ENCODE peak calls at places on chromosomes 16 and 17, in five cellular contexts. T is lung; U is stimulated activated CD8-positive, alpha-beta memory T cell treated with anti-CD3 and anti-CD28 coated beads, Interleukin-4, amount 100 ng/mL, for 1 hour; H is NCI-H2029; M is stimulated activated CD4-positive, alpha-beta T cell treated with anti-CD3 and anti-CD28 coated beads, Interleukin-2, amount 100 ng/mL, for 48 hours. E is an unnamed sample.

GRCh38 chr16:4344659-4345438 is 6.3 kb downstream of the PAM16 start:
- DNase-seq in T (no peak), U (no peak), H (peak; percentile 80), M (no peak), E (no peak)

GRCh38 chr16:49513040-49513439 is 139.4 kb downstream of the C16orf78 start:
- DNase-seq in T (no peak), U (no peak), H (no peak), M (no peak), E (peak; percentile 23)

GRCh38 chr17:50027639-50028206 is 28.2 kb upstream of the ITGA3 start:
- DNase-seq in T (peak; percentile 68), U (no peak), H (no peak), M (no peak), E (no peak)

GRCh38 chr17:71486171-71486740 is 634.6 kb upstream of the SOX9 start:
- DNase-seq in T (no peak), U (no peak), H (no peak), M (no peak), E (no peak)

GRCh38 chr17:64992325-64992802 is 64.2 kb downstream of the GNA13 start:
- DNase-seq in T (no peak), U (no peak), H (no peak), M (no peak), E (no peak)

GRCh38 chr17:16002708-16003265 is 3.2 kb downstream of the TTC19 start:
- DNase-seq in T (no peak), U (no peak), H (no peak), M (no peak), E (no peak)

GRCh38 chr16:88595101-88595500 is 24.9 kb downstream of the ZC3H18 start:
- DNase-seq in T (no peak), U (no peak), H (no peak), M (no peak), E (no peak)

GRCh38 chr16:87436225-87437172 is 44.4 kb downstream of the MAP1LC3B start:
- DNase-seq in T (no peak), U (no peak), H (no peak), M (peak; percentile 15), E (no peak)

GRCh38 chr17:7835818-7836595 is 2.0 kb downstream of the KDM6B start:
- DNase-seq in T (no peak), U (no peak), H (peak; percentile 33), M (no peak), E (no peak)

GRCh38 chr16:69522041-69522578 is 43.7 kb upstream of the NFAT5 start:
- DNase-seq in T (no peak), U (no peak), H (no peak), M (no peak), E (no peak)

GRCh38 chr16:46975165-46975564 is 1.7 kb upstream of the DNAJA2 start:
- DNase-seq in T (no peak), U (no peak), H (no peak), M (no peak), E (no peak)

GRCh38 chr16:66150691-66151090 is 215.8 kb upstream of the CDH5 start:
- DNase-seq in T (no peak), U (no peak), H (no peak), M (no peak), E (no peak)

GRCh38 chr17:75153854-75154194 is 488 bp downstream of the JPT1 start:
- DNase-seq in T (no peak), U (no peak), H (no peak), M (peak; percentile 19), E (no peak)

GRCh38 chr16:1749152-1750117 is 21.9 kb downstream of the NME3 start:
- DNase-seq in T (no peak), U (no peak), H (no peak), M (no peak), E (no peak)

GRCh38 chr17:68511671-68512246 is 471 bp upstream of the PRKAR1A start:
- DNase-seq in T (peak; percentile 84), U (peak; percentile 35), H (peak; percentile 80), M (peak; percentile 42), E (peak; percentile 46)